ENCODE peak calls at places on chromosomes 6 and 20, in seven cellular contexts. L is NCI-H2227 treated with DMSO at 0.1 percent for 48 hours; J is NCI-H1436 treated with DMSO at 0.1 percent for 48 hours; C is stimulated activated CD4-positive, alpha-beta T cell treated with anti-CD3 and anti-CD28 coated beads, Interleukin-1b, Interleukin-23, amount 100 ng/mL, for 1 hour; S is astrocyte; H is NCI-H187; Q is brain microvascular endothelial cell. P is an unnamed sample.

GRCh38 chr6:15441215-15441868 is 195.5 kb downstream of the JARID2 start:
- DNase-seq in L (peak), J (peak), C (no peak), S (peak), H (no peak), Q (peak), P (peak)

GRCh38 chr6:159753081-159753872 is 8.6 kb upstream of the ACAT2 start:
- DNase-seq in L (peak), J (no peak), C (no peak), S (no peak), H (no peak), Q (no peak), P (no peak)

GRCh38 chr6:107815846-107816245 is 8.3 kb downstream of the SCML4 start:
- DNase-seq in L (no peak), J (no peak), C (no peak), S (no peak), H (no peak), Q (no peak), P (no peak)

GRCh38 chr6:108157972-108158441 is 7.8 kb upstream of the NR2E1 start:
- DNase-seq in L (no peak), J (no peak), C (no peak), S (no peak), H (no peak), Q (no peak), P (no peak)

GRCh38 chr6:120260713-120261112 is 911.2 kb upstream of the MAN1A1 start:
- DNase-seq in L (no peak), J (no peak), C (no peak), S (no peak), H (no peak), Q (no peak), P (no peak)

GRCh38 chr6:110511401-110511800 is 35.0 kb upstream of the SLC22A16 start:
- DNase-seq in L (no peak), J (no peak), C (no peak), S (no peak), H (no peak), Q (no peak), P (no peak)

GRCh38 chr20:45893831-45894230 is 2.7 kb downstream of the CTSA start:
- DNase-seq in L (no peak), J (no peak), C (no peak), S (no peak), H (no peak), Q (no peak), P (no peak)

GRCh38 chr20:35301426-35301825 is 9.2 kb upstream of the FAM83C start:
- DNase-seq in L (no peak), J (no peak), C (no peak), S (no peak), H (no peak), Q (no peak), P (peak)

GRCh38 chr20:5074050-5074674 is 45.6 kb downstream of the PCNA start:
- DNase-seq in L (no peak), J (no peak), C (no peak), S (no peak), H (no peak), Q (no peak), P (no peak)

GRCh38 chr20:9036593-9036992 is 32.3 kb upstream of the PLCB4 start:
- DNase-seq in L (no peak), J (no peak), C (no peak), S (no peak), H (no peak), Q (no peak), P (no peak)